ENCODE peak calls at places on chromosomes 4 and X, in four cellular contexts. N is mesendoderm, H is H9, I is H1. W is an unnamed sample.

GRCh38 chrX:112653017-112653416 is 26.7 kb downstream of the LHFPL1 start:
- DNase-seq in N (no peak), I (no peak), H (no peak), W (no peak)

GRCh38 chr4:187065396-187065795 is 341.7 kb upstream of the FAT1 start:
- DNase-seq in I (no peak), N (no peak), H (no peak), W (no peak)

GRCh38 chr4:90215286-90215685 is 88.1 kb downstream of the CCSER1 start:
- DNase-seq in H (no peak), N (no peak), I (no peak), W (no peak)

GRCh38 chr4:147862043-147862692 is 130.3 kb downstream of the ARHGAP10 start:
- DNase-seq in H (no peak), I (no peak), N (no peak), W (no peak)

GRCh38 chr4:39470402-39470801 is 11.5 kb downstream of the LIAS start:
- DNase-seq in N (no peak), H (no peak), I (no peak), W (no peak)

GRCh38 chrX:65406532-65406931 is 128.1 kb downstream of the LAS1L start:
- DNase-seq in I (peak), N (peak), H (peak), W (no peak)

GRCh38 chr4:114249561-114250356 is 270.3 kb upstream of the ARSJ start:
- DNase-seq in I (no peak), H (no peak), N (no peak), W (no peak)

GRCh38 chr4:20652226-20652836 is 47.9 kb upstream of the PACRGL start:
- DNase-seq in H (no peak), I (no peak), N (no peak), W (no peak)

GRCh38 chr4:166077782-166078181 is 204.7 kb downstream of the TLL1 start:
- DNase-seq in H (no peak), I (no peak), N (no peak), W (no peak)

GRCh38 chr4:98113005-98113404 is 30.3 kb downstream of the STPG2 start:
- DNase-seq in I (no peak), N (peak), H (peak), W (peak)

GRCh38 chr4:109113511-109113910 is 188.9 kb downstream of the COL25A1 start:
- DNase-seq in N (no peak), I (no peak), H (no peak), W (peak)

GRCh38 chr4:158811704-158812103 is 42.9 kb downstream of the FNIP2 start:
- DNase-seq in I (no peak), H (no peak), N (no peak), W (no peak)
- H2BK120ac ChIP-seq in I (no peak), H (no peak), N (no peak), W (no peak)

DNA sequence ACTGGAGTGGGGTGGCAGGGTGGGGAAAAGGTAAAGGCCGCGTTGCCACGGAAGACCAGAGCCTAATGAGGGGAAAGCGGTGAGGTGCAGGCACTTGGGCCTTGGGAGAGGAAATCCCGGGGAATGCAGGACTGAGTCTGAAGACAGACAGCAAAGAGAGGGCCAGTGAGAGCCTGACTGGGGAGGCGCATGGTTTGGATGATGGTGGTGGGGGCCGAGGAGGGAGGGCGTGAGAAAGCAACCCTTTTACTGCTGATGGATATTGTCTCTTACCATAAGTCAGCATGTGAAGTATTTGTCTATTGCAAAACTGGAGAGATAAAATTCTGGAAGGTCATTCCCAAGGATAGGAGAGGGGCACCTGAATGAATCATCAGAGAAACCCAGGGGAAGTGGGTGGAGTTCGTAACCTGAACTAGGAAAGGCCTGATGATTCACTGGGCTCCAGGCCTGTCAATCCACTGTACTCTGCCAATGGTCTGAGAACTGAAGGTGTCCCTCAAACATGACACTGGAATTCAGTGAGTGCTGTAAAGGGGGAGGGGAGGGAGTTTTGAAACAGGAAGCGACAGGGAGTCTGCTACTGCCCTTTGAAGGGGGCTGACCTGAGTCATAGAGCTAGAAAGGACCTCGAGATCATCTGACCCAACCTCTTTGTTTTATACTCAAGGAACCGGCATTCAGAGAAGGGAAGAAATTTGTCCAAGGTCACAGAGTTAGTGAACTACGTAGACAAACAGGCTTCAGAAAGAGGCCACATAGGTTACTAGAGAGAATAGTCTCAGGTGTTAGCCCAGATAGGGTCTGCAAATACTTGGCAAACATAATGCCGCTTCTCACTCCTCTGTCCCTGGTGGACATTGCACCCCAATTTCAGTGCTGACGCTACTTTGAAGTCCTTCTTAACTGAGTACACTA is 52.2 kb downstream of the NALF2 start:
- DNase-seq in I (peak), N (peak), H (peak), W (no peak)
- H2BK5ac ChIP-seq in I (peak), N (peak), H (peak), W (no peak)

GRCh38 chr4:110480741-110481271 is 4.9 kb downstream of the ENPEP start:
- DNase-seq in N (peak), I (no peak), H (no peak), W (no peak)

GRCh38 chr4:110472583-110473329 is 3.2 kb upstream of the ENPEP start:
- DNase-seq in N (peak), H (peak), I (no peak), W (no peak)

GRCh38 chr4:110480031-110480549 is 4.1 kb downstream of the ENPEP start:
- DNase-seq in N (peak), H (no peak), I (no peak), W (peak)

GRCh38 chr4:110475881-110476818 is at the start of gene ENPEP:
- DNase-seq in I (no peak), N (peak), H (peak), W (peak)

DNA sequence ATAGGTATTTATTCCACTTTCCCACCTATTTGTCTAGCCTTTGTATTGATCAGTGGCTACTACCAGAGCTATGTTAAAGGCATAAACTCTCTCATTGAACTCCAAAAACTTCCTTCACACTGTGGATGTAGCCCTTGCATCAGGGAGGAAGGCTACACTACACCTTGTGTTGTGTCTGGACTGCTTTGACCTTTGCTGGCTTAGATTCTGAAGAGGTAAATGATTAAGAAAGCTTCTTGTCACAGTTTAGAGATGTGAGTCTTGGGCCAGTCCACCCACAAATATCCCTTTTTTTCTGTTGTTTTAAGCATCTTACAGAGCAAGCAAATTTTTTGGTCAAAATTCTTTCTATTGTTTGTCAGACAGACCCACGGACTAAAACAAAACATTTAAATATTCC is 1.9 kb downstream of the ENPEP start:
- DNase-seq in N (no peak), I (no peak), H (no peak), W (no peak)
- H4K5ac ChIP-seq in N (no peak), I (no peak), H (no peak), W (no peak)

DNA sequence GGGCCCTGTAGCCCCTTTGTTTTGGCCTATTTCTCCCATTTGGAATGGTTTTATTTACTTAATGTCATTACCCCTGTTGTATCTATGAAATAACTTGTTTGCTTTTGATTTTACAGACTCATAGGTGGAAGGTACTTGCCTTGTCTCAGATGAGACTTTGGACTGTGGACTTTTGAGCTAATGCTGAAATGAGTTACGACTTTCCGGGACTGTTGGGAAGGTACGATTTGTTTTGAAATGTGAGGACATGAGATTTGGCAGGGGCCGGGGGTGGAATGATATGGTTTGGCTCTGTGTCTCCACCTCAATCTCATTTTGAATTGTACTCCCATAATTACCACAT is 39.4 kb downstream of the NLRP2B start:
- DNase-seq in I (no peak), N (no peak), H (no peak), W (no peak)
- H2BK120ac ChIP-seq in I (no peak), N (no peak), H (no peak), W (no peak)

GRCh38 chr4:66949424-66949823 is 595.9 kb downstream of the CENPC start:
- DNase-seq in H (no peak), I (no peak), N (no peak), W (no peak)
- H2BK5ac ChIP-seq in H (no peak), I (no peak), N (no peak), W (no peak)

DNA sequence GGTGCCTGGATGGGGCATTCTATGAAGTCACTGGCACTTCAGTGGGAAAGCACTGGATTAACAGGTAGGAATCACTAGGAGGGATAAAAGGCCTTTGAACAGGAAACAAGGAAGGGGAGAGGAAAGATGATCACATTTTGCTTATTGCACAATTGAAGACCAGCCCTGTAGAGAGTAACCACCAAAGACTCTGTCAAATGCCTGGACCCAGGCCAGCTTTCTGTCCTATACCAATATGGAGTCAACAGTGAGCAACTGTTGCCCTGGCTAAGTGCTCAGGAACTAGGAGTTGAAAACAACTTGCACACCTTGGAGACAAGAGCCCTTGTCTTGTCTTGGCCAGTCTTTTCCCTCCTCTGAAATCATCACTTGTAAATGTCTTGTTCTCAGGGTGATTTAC is 14.1 kb upstream of the RTL3 start:
- DNase-seq in H (no peak), I (no peak), N (no peak), W (no peak)
- H4K5ac ChIP-seq in H (no peak), I (no peak), N (no peak), W (no peak)

GRCh38 chr4:8208565-8208964 is 9.5 kb downstream of the SH3TC1 start:
- DNase-seq in I (no peak), N (no peak), H (no peak), W (no peak)
- H2BK120ac ChIP-seq in I (no peak), N (no peak), H (no peak), W (no peak)

GRCh38 chr4:70705856-70706461 is 15.8 kb upstream of the RUFY3 start:
- DNase-seq in N (no peak), H (no peak), I (no peak), W (peak)
- H2BK5ac ChIP-seq in N (no peak), H (no peak), I (no peak), W (peak)

GRCh38 chr4:145775406-145775805 is 95.5 kb downstream of the C4orf51 start:
- DNase-seq in I (no peak), H (no peak), N (peak), W (no peak)
- H4K5ac ChIP-seq in I (no peak), H (no peak), N (no peak), W (no peak)